ENCODE peak calls at places on chromosomes 1 and 21, in eight cellular contexts. X is MCF 10A, G is lower lobe of right lung, D is A549, O is mammary epithelial cell, M is neural progenitor cell, F is tibial artery, Q is progenitor cell of endocrine pancreas. W is an unnamed sample.
A peak's percentile ranks its signal among the peaks of the same experiment; 100 is the strongest.

GRCh38 chr1:59404725-59405124 is 107.8 kb downstream of the FGGY start:
- DNase-seq in F (no peak), G (no peak), O (no peak), M (no peak), Q (no peak), X (no peak), D (no peak), W (no peak)

GRCh38 chr1:116847688-116848531 is 61.8 kb upstream of the PTGFRN start:
- DNase-seq in D (no peak), X (no peak), Q (no peak), F (peak; percentile 73), M (no peak), O (no peak), G (no peak), W (peak; percentile 34)

GRCh38 chr1:161981126-161981525 is 42.5 kb downstream of the OLFML2B start:
- DNase-seq in O (no peak), G (no peak), Q (no peak), F (no peak), D (no peak), X (no peak), M (no peak), W (no peak)

GRCh38 chr1:171389176-171389575 is 75.2 kb downstream of the FMO4 start:
- DNase-seq in G (no peak), D (no peak), M (no peak), F (no peak), O (no peak), X (no peak), Q (no peak), W (no peak)

GRCh38 chr21:45449658-45450502 is 44.9 kb downstream of the COL18A1 start:
- DNase-seq in G (no peak), M (no peak), D (no peak), O (peak; percentile 31), F (no peak), Q (no peak), X (no peak), W (no peak)

GRCh38 chr21:28459193-28459592 is 533.5 kb downstream of the LTN1 start:
- DNase-seq in M (no peak), X (no peak), F (no peak), G (no peak), Q (no peak), D (no peak), O (no peak), W (no peak)

GRCh38 chr1:39852214-39852791 is 31.0 kb downstream of the TRIT1 start:
- DNase-seq in G (no peak), M (no peak), X (peak; percentile 90), F (no peak), D (no peak), Q (no peak), O (peak; percentile 36), W (no peak)

GRCh38 chr1:29539971-29540370 is 303.6 kb downstream of the PTPRU start:
- DNase-seq in G (no peak), M (no peak), O (no peak), F (peak; percentile 15), Q (no peak), X (no peak), D (no peak), W (no peak)

DNA sequence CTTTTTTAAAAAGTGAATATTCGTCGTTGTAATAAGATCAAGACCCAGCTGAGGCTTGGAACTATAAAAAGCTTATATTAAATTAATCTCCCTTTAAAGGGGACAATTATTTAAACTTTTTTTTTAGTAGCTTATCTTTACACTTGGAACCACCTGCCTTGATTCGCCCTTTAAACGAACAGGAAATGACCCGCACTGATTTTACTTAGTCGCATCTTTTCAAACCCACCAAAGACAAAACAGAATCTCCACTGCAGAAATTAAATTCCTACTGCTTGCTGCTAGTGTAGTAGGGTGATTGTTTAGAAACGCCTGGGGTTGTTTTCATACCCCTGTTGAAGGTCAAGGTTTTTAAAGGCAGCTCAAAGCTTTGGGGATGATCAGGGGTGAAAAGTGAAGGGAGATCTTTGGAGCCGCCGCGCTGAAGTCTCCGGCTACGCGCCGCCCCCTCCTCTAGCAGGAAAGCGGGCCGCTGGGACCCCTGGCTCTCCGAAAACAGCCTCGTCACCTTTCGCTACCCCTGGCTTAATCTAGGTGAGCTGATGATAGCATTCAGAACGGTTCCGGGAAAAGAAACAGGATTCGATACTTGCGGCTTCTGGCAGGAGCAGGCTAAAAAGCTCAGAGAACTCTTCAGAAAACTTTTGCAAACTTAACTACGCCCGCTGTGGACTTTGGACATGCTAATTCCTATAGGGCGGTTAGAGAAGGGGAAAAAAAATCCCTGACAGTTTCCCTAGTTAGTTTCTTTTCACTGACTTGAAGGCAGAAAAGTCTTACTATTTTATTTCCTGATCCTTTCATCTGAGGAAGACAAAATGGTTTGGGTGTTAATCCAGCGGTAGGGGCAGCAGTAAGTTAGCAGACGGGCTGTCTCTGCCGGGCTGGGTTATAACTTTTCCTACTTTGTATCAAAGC is 163.2 kb downstream of the RUNX1 start:
- DNase-seq in G (no peak), M (peak; percentile 57), Q (no peak), F (no peak), X (peak; percentile 39), D (no peak), O (no peak), W (no peak)
- TF ChIP-seq CTCF in G (no peak), M (no peak), Q (no peak), F (no peak), X (no peak), D (no peak), O (no peak), W (no peak)

GRCh38 chr1:7704214-7705047 is 66.7 kb upstream of the VAMP3 start:
- DNase-seq in Q (peak; percentile 96), O (peak; percentile 88), F (peak; percentile 94), G (peak; percentile 94), X (no peak), M (peak; percentile 98), D (peak; percentile 85), W (peak; percentile 97)
- TF ChIP-seq CTCF in Q (no peak), O (no peak), F (no peak), G (no peak), X (no peak), M (no peak), D (no peak), W (no peak)

DNA sequence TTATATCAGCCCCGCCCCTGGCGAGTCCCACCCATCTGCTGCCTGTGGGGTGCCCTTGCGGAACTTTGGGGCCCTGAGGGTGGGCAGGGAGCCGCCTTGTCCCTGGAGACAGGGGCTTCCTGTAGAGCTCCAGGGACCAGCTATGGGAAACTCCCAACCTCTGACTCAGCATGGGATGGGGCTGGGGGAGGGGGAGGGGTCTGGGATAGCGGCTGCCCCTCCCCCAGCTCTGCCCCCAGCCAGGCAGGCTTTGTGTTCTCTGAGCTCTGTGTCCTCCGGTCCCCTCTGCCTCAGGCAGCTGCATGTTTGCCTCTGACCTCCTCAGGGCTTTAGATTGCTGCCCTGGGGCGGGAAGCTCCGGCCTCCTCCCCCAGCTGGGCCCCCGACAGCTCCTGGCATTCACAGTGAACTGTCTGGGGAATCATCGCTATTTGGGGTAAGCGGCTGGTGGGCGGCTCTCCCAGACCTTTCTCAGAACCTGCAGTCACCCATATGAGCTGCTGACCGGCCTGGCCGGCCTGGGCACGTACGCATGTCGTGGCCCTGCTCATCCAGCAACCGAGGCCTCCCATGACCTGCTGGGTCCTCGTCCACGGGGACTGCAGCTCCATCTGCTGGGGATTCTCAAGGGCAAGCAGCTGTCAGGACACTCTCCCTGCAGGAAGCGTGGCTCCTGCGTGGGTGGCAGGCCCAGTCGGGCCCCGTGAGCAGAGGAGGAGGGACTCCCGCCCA is 17.1 kb downstream of the ARHGEF16 start:
- DNase-seq in Q (no peak), O (no peak), F (no peak), D (peak; percentile 28), G (peak; percentile 47), M (peak; percentile 87), X (peak; percentile 53), W (no peak)
- TF ChIP-seq CTCF in Q (peak; percentile 50), O (peak; percentile 47), F (peak; percentile 10), D (peak; percentile 33), G (peak; percentile 29), M (peak; percentile 50), X (peak; percentile 29), W (no peak)

GRCh38 chr1:55718758-55719671 is 503.9 kb upstream of the USP24 start:
- DNase-seq in O (peak; percentile 84), D (peak; percentile 15), X (peak; percentile 96), Q (no peak), M (no peak), G (no peak), F (peak; percentile 85), W (no peak)
- TF ChIP-seq CTCF in O (no peak), D (no peak), X (no peak), Q (no peak), M (no peak), G (no peak), F (no peak), W (no peak)

GRCh38 chr1:157952601-157953000 is 40.8 kb upstream of the KIRREL1 start:
- DNase-seq in X (no peak), M (no peak), O (no peak), F (no peak), D (no peak), G (no peak), Q (no peak), W (no peak)

GRCh38 chr1:157944666-157945280 is 48.7 kb upstream of the KIRREL1 start:
- DNase-seq in X (no peak), G (no peak), M (no peak), Q (no peak), F (no peak), O (no peak), D (no peak), W (no peak)

GRCh38 chr1:157951219-157951618 is 42.2 kb upstream of the KIRREL1 start:
- DNase-seq in G (no peak), Q (no peak), F (no peak), M (no peak), O (no peak), X (no peak), D (no peak), W (no peak)

DNA sequence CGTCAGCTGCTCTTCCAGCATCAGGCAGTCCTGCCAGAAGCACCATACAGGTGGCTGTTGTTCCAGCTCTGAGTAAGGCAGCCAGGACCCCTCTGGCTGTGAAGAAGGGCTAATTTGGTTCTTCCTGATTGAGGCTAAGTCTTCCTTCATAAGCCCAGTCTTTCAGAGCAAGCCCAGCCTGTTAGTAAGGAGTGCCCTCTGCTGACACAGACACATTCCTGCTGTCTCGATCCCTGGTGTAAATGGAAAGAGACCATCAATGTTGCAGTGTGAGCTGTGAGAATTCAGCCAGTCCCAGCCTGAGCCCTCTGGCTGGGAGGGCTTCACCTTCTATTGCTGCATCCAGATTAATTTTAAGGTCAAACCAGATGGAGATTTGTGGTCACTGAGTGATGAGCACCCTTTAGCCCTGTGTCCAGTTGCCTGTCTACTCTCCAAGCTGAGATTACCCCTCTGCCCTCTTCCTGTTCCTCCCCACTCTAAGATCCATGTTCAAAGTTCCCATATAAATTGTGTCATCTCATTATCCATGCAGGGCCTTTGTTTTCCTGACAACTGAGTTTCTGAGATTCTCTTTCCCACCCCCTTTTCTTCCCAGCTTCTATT is 44.8 kb upstream of the KIRREL1 start:
- DNase-seq in M (peak; percentile 85), X (peak; percentile 65), D (no peak), G (no peak), O (peak; percentile 35), Q (peak; percentile 17), F (no peak), W (peak; percentile 41)
- TF ChIP-seq CTCF in M (peak; percentile 83), X (peak; percentile 88), D (peak; percentile 47), G (peak; percentile 48), O (peak; percentile 87), Q (peak; percentile 69), F (no peak), W (peak; percentile 54)